ENCODE peak calls at places on chromosome 7, in five cellular contexts. One of them, this sample, is unnamed.

GRCh38 chr7:102404005-102404861 is 8.1 kb downstream of the PRKRIP1 start:
- DNase-seq in heart left ventricle: no peak
- DNase-seq in HepG2: peak; percentile 64
- DNase-seq in ACHN: peak; percentile 79
- DNase-seq in NCI-H748 treated with DMSO at 0.1 percent for 48 hours: peak; percentile 10
- DNase-seq in this sample: peak; percentile 22

GRCh38 chr7:22444181-22444966 is 55.6 kb downstream of the STEAP1B start:
- DNase-seq in heart left ventricle: peak; percentile 62
- DNase-seq in HepG2: peak; percentile 95
- DNase-seq in ACHN: peak; percentile 43
- DNase-seq in NCI-H748 treated with DMSO at 0.1 percent for 48 hours: no peak
- DNase-seq in this sample: peak; percentile 76

GRCh38 chr7:36161996-36162395 is 8.9 kb downstream of the EEPD1 start:
- DNase-seq in heart left ventricle: no peak
- DNase-seq in HepG2: no peak
- DNase-seq in ACHN: no peak
- DNase-seq in NCI-H748 treated with DMSO at 0.1 percent for 48 hours: no peak
- DNase-seq in this sample: no peak

GRCh38 chr7:151131622-151132293 is 35.7 kb downstream of the GBX1 start:
- DNase-seq in heart left ventricle: no peak
- DNase-seq in HepG2: no peak
- DNase-seq in ACHN: no peak
- DNase-seq in NCI-H748 treated with DMSO at 0.1 percent for 48 hours: no peak
- DNase-seq in this sample: no peak

GRCh38 chr7:136637826-136638225 is 230.6 kb upstream of the CHRM2 start:
- DNase-seq in heart left ventricle: no peak
- DNase-seq in HepG2: no peak
- DNase-seq in ACHN: no peak
- DNase-seq in NCI-H748 treated with DMSO at 0.1 percent for 48 hours: no peak
- DNase-seq in this sample: no peak

GRCh38 chr7:39357648-39358047 is 208.6 kb upstream of the YAE1 start:
- DNase-seq in heart left ventricle: no peak
- DNase-seq in HepG2: no peak
- DNase-seq in ACHN: peak; percentile 29
- DNase-seq in NCI-H748 treated with DMSO at 0.1 percent for 48 hours: peak; percentile 4
- DNase-seq in this sample: no peak

GRCh38 chr7:101880536-101881443 is 63.4 kb downstream of the CUX1 start:
- DNase-seq in heart left ventricle: no peak
- DNase-seq in HepG2: no peak
- DNase-seq in ACHN: no peak
- DNase-seq in NCI-H748 treated with DMSO at 0.1 percent for 48 hours: no peak
- DNase-seq in this sample: peak; percentile 62

GRCh38 chr7:6338551-6339274 is 66.3 kb upstream of the CYTH3 start:
- DNase-seq in heart left ventricle: peak; percentile 51
- DNase-seq in HepG2: no peak
- DNase-seq in ACHN: no peak
- DNase-seq in NCI-H748 treated with DMSO at 0.1 percent for 48 hours: no peak
- DNase-seq in this sample: no peak

GRCh38 chr7:15561840-15562239 is at the start of gene AGMO:
- DNase-seq in heart left ventricle: peak; percentile 75
- DNase-seq in HepG2: peak; percentile 39
- DNase-seq in ACHN: peak; percentile 45
- DNase-seq in NCI-H748 treated with DMSO at 0.1 percent for 48 hours: peak; percentile 33
- DNase-seq in this sample: peak; percentile 72

GRCh38 chr7:46754135-46754730 is 827.7 kb downstream of the TNS3 start:
- DNase-seq in heart left ventricle: no peak
- DNase-seq in HepG2: no peak
- DNase-seq in ACHN: no peak
- DNase-seq in NCI-H748 treated with DMSO at 0.1 percent for 48 hours: no peak
- DNase-seq in this sample: no peak

GRCh38 chr7:30510124-30511074 is 5.8 kb upstream of the GGCT start:
- DNase-seq in heart left ventricle: no peak
- DNase-seq in HepG2: peak; percentile 42
- DNase-seq in ACHN: peak; percentile 69
- DNase-seq in NCI-H748 treated with DMSO at 0.1 percent for 48 hours: peak; percentile 27
- DNase-seq in this sample: peak; percentile 26

GRCh38 chr7:133275441-133276105 is 22.7 kb downstream of the EXOC4 start:
- DNase-seq in heart left ventricle: no peak
- DNase-seq in HepG2: no peak
- DNase-seq in ACHN: peak; percentile 36
- DNase-seq in NCI-H748 treated with DMSO at 0.1 percent for 48 hours: no peak
- DNase-seq in this sample: no peak

GRCh38 chr7:111730476-111731300 is 168.4 kb upstream of the IMMP2L start:
- DNase-seq in heart left ventricle: no peak
- DNase-seq in HepG2: peak; percentile 24
- DNase-seq in ACHN: peak; percentile 66
- DNase-seq in NCI-H748 treated with DMSO at 0.1 percent for 48 hours: peak; percentile 40
- DNase-seq in this sample: no peak

GRCh38 chr7:13508586-13508985 is 480.9 kb downstream of the ETV1 start:
- DNase-seq in heart left ventricle: no peak
- DNase-seq in HepG2: no peak
- DNase-seq in ACHN: no peak
- DNase-seq in NCI-H748 treated with DMSO at 0.1 percent for 48 hours: no peak
- DNase-seq in this sample: no peak

GRCh38 chr7:2353650-2354172 is 916 bp upstream of the EIF3B start:
- DNase-seq in heart left ventricle: peak; percentile 92
- DNase-seq in HepG2: peak; percentile 78
- DNase-seq in ACHN: peak; percentile 92
- DNase-seq in NCI-H748 treated with DMSO at 0.1 percent for 48 hours: peak; percentile 84
- DNase-seq in this sample: peak; percentile 87

GRCh38 chr7:28479507-28479947 is 67.2 kb downstream of the CREB5 start:
- DNase-seq in heart left ventricle: no peak
- DNase-seq in HepG2: no peak
- DNase-seq in ACHN: no peak
- DNase-seq in NCI-H748 treated with DMSO at 0.1 percent for 48 hours: no peak
- DNase-seq in this sample: no peak

GRCh38 chr7:110875346-110875745 is 215.6 kb upstream of the LRRN3 start:
- DNase-seq in heart left ventricle: no peak
- DNase-seq in HepG2: no peak
- DNase-seq in ACHN: no peak
- DNase-seq in NCI-H748 treated with DMSO at 0.1 percent for 48 hours: no peak
- DNase-seq in this sample: no peak

GRCh38 chr7:157690833-157691382 is 354.1 kb downstream of the DNAJB6 start:
- DNase-seq in heart left ventricle: peak; percentile 76
- DNase-seq in HepG2: peak; percentile 7
- DNase-seq in ACHN: no peak
- DNase-seq in NCI-H748 treated with DMSO at 0.1 percent for 48 hours: peak; percentile 81
- DNase-seq in this sample: peak; percentile 22

GRCh38 chr7:130356121-130356759 is 11.6 kb downstream of the CPA5 start:
- DNase-seq in heart left ventricle: peak; percentile 77
- DNase-seq in HepG2: peak; percentile 57
- DNase-seq in ACHN: peak; percentile 97
- DNase-seq in NCI-H748 treated with DMSO at 0.1 percent for 48 hours: no peak
- DNase-seq in this sample: peak; percentile 57

GRCh38 chr7:816751-817671 is 15.3 kb upstream of the SUN1 start:
- DNase-seq in heart left ventricle: no peak
- DNase-seq in HepG2: no peak
- DNase-seq in ACHN: peak; percentile 38
- DNase-seq in NCI-H748 treated with DMSO at 0.1 percent for 48 hours: peak; percentile 21
- DNase-seq in this sample: peak; percentile 46

GRCh38 chr7:116327751-116328150 is 117.4 kb downstream of the TES start:
- DNase-seq in heart left ventricle: no peak
- DNase-seq in HepG2: no peak
- DNase-seq in ACHN: peak; percentile 48
- DNase-seq in NCI-H748 treated with DMSO at 0.1 percent for 48 hours: no peak
- DNase-seq in this sample: no peak

GRCh38 chr7:157411580-157411979 is 74.8 kb downstream of the DNAJB6 start:
- DNase-seq in heart left ventricle: no peak
- DNase-seq in HepG2: no peak
- DNase-seq in ACHN: no peak
- DNase-seq in NCI-H748 treated with DMSO at 0.1 percent for 48 hours: no peak
- DNase-seq in this sample: no peak

GRCh38 chr7:115984105-115984504 is 46.5 kb downstream of the TFEC start:
- DNase-seq in heart left ventricle: no peak
- DNase-seq in HepG2: no peak
- DNase-seq in ACHN: no peak
- DNase-seq in NCI-H748 treated with DMSO at 0.1 percent for 48 hours: no peak
- DNase-seq in this sample: no peak

GRCh38 chr7:11373546-11374142 is 400.0 kb downstream of the PHF14 start:
- DNase-seq in heart left ventricle: no peak
- DNase-seq in HepG2: peak; percentile 15
- DNase-seq in ACHN: peak; percentile 43
- DNase-seq in NCI-H748 treated with DMSO at 0.1 percent for 48 hours: peak; percentile 46
- DNase-seq in this sample: no peak

This sample was measured in body of pancreas.